ENCODE peak calls at places on chromosomes 11 and 22, in ten cellular contexts. V is central memory CD8-positive, alpha-beta T cell; G is hypothalamus; I is left cardiac atrium; T is AG08395; W is neural crest cell; O is SHP77 treated with DMSO at 0.1 percent for 48 hours; R is mesenteric fat pad; A is activated naive CD4-positive, alpha-beta T cell treated with Interleukin-2 at 50 U/mL for 16 hours; H is fibroblast of pulmonary artery. L is an unnamed sample.

GRCh38 chr11:17991799-17992433 is 20.9 kb downstream of the SERGEF start:
- DNase-seq in V (no peak), G (no peak), I (peak; percentile 33), T (peak; percentile 69), W (peak; percentile 35), O (peak; percentile 12), R (no peak), A (peak; percentile 42), H (peak; percentile 76), L (peak; percentile 56)

GRCh38 chr11:46239801-46240061 is 37.7 kb upstream of the CREB3L1 start:
- DNase-seq in V (no peak), G (no peak), I (no peak), T (no peak), W (no peak), O (no peak), R (no peak), A (no peak), H (peak; percentile 24), L (no peak)

GRCh38 chr11:87432006-87432405 is 394.3 kb downstream of the TMEM135 start:
- DNase-seq in V (no peak), G (no peak), I (no peak), T (peak; percentile 79), W (no peak), O (no peak), R (no peak), A (no peak), H (no peak), L (peak; percentile 57)

GRCh38 chr11:32098142-32098903 is 7.4 kb downstream of the RCN1 start:
- DNase-seq in V (no peak), G (no peak), I (no peak), T (no peak), W (no peak), O (no peak), R (no peak), A (no peak), H (no peak), L (no peak)

GRCh38 chr11:128341280-128341679 is 246.1 kb downstream of the ETS1 start:
- DNase-seq in V (no peak), G (no peak), I (no peak), T (no peak), W (no peak), O (no peak), R (no peak), A (peak; percentile 48), H (no peak), L (no peak)

GRCh38 chr11:73729594-73730206 is 31.2 kb downstream of the RAB6A start:
- DNase-seq in V (no peak), G (no peak), I (no peak), T (no peak), W (peak; percentile 22), O (no peak), R (no peak), A (no peak), H (no peak), L (no peak)

GRCh38 chr11:133243832-133244231 is 288.5 kb downstream of the OPCML start:
- DNase-seq in V (no peak), G (no peak), I (no peak), T (no peak), W (no peak), O (no peak), R (no peak), A (no peak), H (no peak), L (no peak)

GRCh38 chr11:107702109-107702660 is 9.7 kb downstream of the SLN start:
- DNase-seq in V (no peak), G (no peak), I (no peak), T (no peak), W (no peak), O (no peak), R (no peak), A (no peak), H (no peak), L (no peak)

GRCh38 chr22:30855266-30855665 is 113.3 kb downstream of the MORC2 start:
- DNase-seq in V (no peak), G (no peak), I (no peak), T (peak; percentile 0), W (no peak), O (no peak), R (peak; percentile 60), A (no peak), H (no peak), L (no peak)

GRCh38 chr11:110621826-110622225 is 90.4 kb downstream of the ARHGAP20 start:
- DNase-seq in V (no peak), G (no peak), I (no peak), T (peak; percentile 26), W (no peak), O (no peak), R (no peak), A (no peak), H (no peak), L (peak; percentile 36)

GRCh38 chr11:120400564-120401364 is 64.6 kb downstream of the ARHGEF12 start:
- DNase-seq in V (no peak), G (no peak), I (no peak), T (peak; percentile 88), W (no peak), O (peak; percentile 66), R (no peak), A (no peak), H (peak; percentile 97), L (peak; percentile 70)

GRCh38 chr11:58576792-58577440 is 1.3 kb upstream of the LPXN start:
- DNase-seq in V (no peak), G (no peak), I (no peak), T (peak; percentile 10), W (no peak), O (no peak), R (no peak), A (no peak), H (peak; percentile 62), L (peak; percentile 8)

GRCh38 chr22:30857791-30858190 is 110.8 kb downstream of the MORC2 start:
- DNase-seq in V (no peak), G (no peak), I (no peak), T (no peak), W (no peak), O (no peak), R (peak; percentile 57), A (no peak), H (no peak), L (no peak)

GRCh38 chr11:75492181-75492820 is 33.4 kb downstream of the GDPD5 start:
- DNase-seq in V (no peak), G (no peak), I (no peak), T (no peak), W (no peak), O (no peak), R (no peak), A (peak; percentile 64), H (no peak), L (no peak)

GRCh38 chr22:20464096-20464614 is 26.5 kb upstream of the SCARF2 start:
- DNase-seq in V (peak; percentile 30), G (no peak), I (no peak), T (no peak), W (no peak), O (no peak), R (no peak), A (peak; percentile 58), H (no peak), L (no peak)

GRCh38 chr11:9002920-9003572 is 755 bp downstream of the NRIP3 start:
- DNase-seq in V (no peak), G (no peak), I (no peak), T (no peak), W (no peak), O (no peak), R (no peak), A (peak; percentile 23), H (no peak), L (no peak)

GRCh38 chr11:45843158-45843924 is 3.9 kb upstream of the CRY2 start:
- DNase-seq in V (peak; percentile 86), G (peak; percentile 74), I (peak; percentile 90), T (peak; percentile 91), W (peak; percentile 90), O (peak; percentile 75), R (peak; percentile 95), A (peak; percentile 88), H (peak; percentile 91), L (peak; percentile 89)

GRCh38 chr11:86068138-86068861 is 584 bp downstream of the PICALM start:
- DNase-seq in V (peak; percentile 34), G (no peak), I (peak; percentile 38), T (no peak), W (peak; percentile 13), O (no peak), R (peak; percentile 90), A (peak; percentile 44), H (no peak), L (no peak)

GRCh38 chr11:75535039-75535563 is 9.4 kb upstream of the GDPD5 start:
- DNase-seq in V (no peak), G (no peak), I (no peak), T (no peak), W (no peak), O (no peak), R (no peak), A (no peak), H (no peak), L (no peak)

GRCh38 chr22:22698263-22698750 is 53.9 kb downstream of the GGTLC2 start:
- DNase-seq in V (no peak), G (no peak), I (no peak), T (no peak), W (no peak), O (no peak), R (peak; percentile 45), A (no peak), H (no peak), L (no peak)

GRCh38 chr11:105033781-105034180 is 1.2 kb downstream of the CASP1 start:
- DNase-seq in V (no peak), G (no peak), I (no peak), T (no peak), W (no peak), O (no peak), R (no peak), A (no peak), H (no peak), L (no peak)